ENCODE peak calls at places on chromosomes 12 and 14, in four cellular contexts. T, U, J and B are unnamed samples.

GRCh38 chr12:12072064-12072760 is 1.5 kb downstream of the BCL2L14 start:
- DNase-seq in U (no peak), T (peak), J (peak), B (peak)

GRCh38 chr14:71720978-71721624 is 211.1 kb upstream of the RGS6 start:
- DNase-seq in J (peak), T (peak), U (no peak), B (peak)

GRCh38 chr12:19683178-19683927 is 244.1 kb downstream of the AEBP2 start:
- DNase-seq in J (no peak), U (no peak), T (no peak), B (no peak)

GRCh38 chr14:55125403-55125802 is 3.6 kb upstream of the LGALS3 start:
- DNase-seq in J (peak), T (no peak), U (no peak), B (peak)

GRCh38 chr14:99703381-99703780 is 19.3 kb downstream of the CYP46A1 start:
- DNase-seq in U (no peak), J (no peak), T (no peak), B (no peak)

GRCh38 chr14:44316647-44317432 is 190.2 kb downstream of the FSCB start:
- DNase-seq in J (peak), U (no peak), T (no peak), B (peak)

GRCh38 chr12:71791473-71792150 is 36.9 kb downstream of the RAB21 start:
- DNase-seq in T (no peak), U (no peak), J (no peak), B (no peak)

GRCh38 chr12:9707864-9708808 is 24.8 kb downstream of the CLECL1 start:
- DNase-seq in U (peak), J (no peak), T (peak), B (peak)

GRCh38 chr12:76123301-76124212 is 39.1 kb upstream of the NAP1L1 start:
- DNase-seq in U (no peak), J (no peak), T (no peak), B (no peak)

GRCh38 chr12:110853856-110854255 is 7.1 kb downstream of the CCDC63 start:
- DNase-seq in J (no peak), U (no peak), T (peak), B (no peak)

GRCh38 chr14:103690332-103690731 is 24.9 kb downstream of the XRCC3 start:
- DNase-seq in J (no peak), U (no peak), T (no peak), B (no peak)